ENCODE peak calls at places on chromosomes 2 and 18, in six cellular contexts. One of them, this sample, is unnamed.
A peak's percentile ranks its signal among the peaks of the same experiment; 100 is the strongest.

GRCh38 chr18:52536039-52536438 is 196.0 kb downstream of the DCC start:
- DNase-seq in pancreas: no peak
- DNase-seq in lower lobe of right lung: no peak
- DNase-seq in neural progenitor cell: no peak
- DNase-seq in tibial artery: no peak
- DNase-seq in heart right ventricle: no peak
- DNase-seq in this sample: no peak

GRCh38 chr2:208249241-208249640 is 5.6 kb downstream of the IDH1 start:
- DNase-seq in pancreas: no peak
- DNase-seq in lower lobe of right lung: no peak
- DNase-seq in neural progenitor cell: no peak
- DNase-seq in tibial artery: no peak
- DNase-seq in heart right ventricle: no peak
- DNase-seq in this sample: no peak

GRCh38 chr2:149527998-149528775 is 59.4 kb downstream of the MMADHC start:
- DNase-seq in pancreas: no peak
- DNase-seq in lower lobe of right lung: no peak
- DNase-seq in neural progenitor cell: peak; percentile 3
- DNase-seq in tibial artery: no peak
- DNase-seq in heart right ventricle: no peak
- DNase-seq in this sample: no peak

GRCh38 chr18:26103579-26103978 is 13.2 kb upstream of the SS18 start:
- DNase-seq in pancreas: no peak
- DNase-seq in lower lobe of right lung: no peak
- DNase-seq in neural progenitor cell: peak; percentile 47
- DNase-seq in tibial artery: no peak
- DNase-seq in heart right ventricle: no peak
- DNase-seq in this sample: no peak

GRCh38 chr2:29259221-29259620 is 144.0 kb downstream of the CLIP4 start:
- DNase-seq in pancreas: no peak
- DNase-seq in lower lobe of right lung: no peak
- DNase-seq in neural progenitor cell: no peak
- DNase-seq in tibial artery: no peak
- DNase-seq in heart right ventricle: no peak
- DNase-seq in this sample: no peak

GRCh38 chr2:142217804-142218203 is 87.0 kb upstream of the LRP1B start:
- DNase-seq in pancreas: no peak
- DNase-seq in lower lobe of right lung: no peak
- DNase-seq in neural progenitor cell: no peak
- DNase-seq in tibial artery: no peak
- DNase-seq in heart right ventricle: no peak
- DNase-seq in this sample: no peak

GRCh38 chr2:212953170-212953920 is 198.1 kb downstream of the IKZF2 start:
- DNase-seq in pancreas: no peak
- DNase-seq in lower lobe of right lung: no peak
- DNase-seq in neural progenitor cell: peak; percentile 49
- DNase-seq in tibial artery: no peak
- DNase-seq in heart right ventricle: no peak
- DNase-seq in this sample: no peak

GRCh38 chr2:69214898-69215297 is 172.1 kb downstream of the GFPT1 start:
- DNase-seq in pancreas: no peak
- DNase-seq in lower lobe of right lung: no peak
- DNase-seq in neural progenitor cell: no peak
- DNase-seq in tibial artery: no peak
- DNase-seq in heart right ventricle: peak; percentile 20
- DNase-seq in this sample: no peak

GRCh38 chr2:150607471-150607870 is 120.0 kb upstream of the RND3 start:
- DNase-seq in pancreas: no peak
- DNase-seq in lower lobe of right lung: no peak
- DNase-seq in neural progenitor cell: no peak
- DNase-seq in tibial artery: no peak
- DNase-seq in heart right ventricle: no peak
- DNase-seq in this sample: no peak

GRCh38 chr2:12534646-12535263 is 182.0 kb upstream of the TRIB2 start:
- DNase-seq in pancreas: no peak
- DNase-seq in lower lobe of right lung: no peak
- DNase-seq in neural progenitor cell: peak; percentile 13
- DNase-seq in tibial artery: no peak
- DNase-seq in heart right ventricle: no peak
- DNase-seq in this sample: no peak

GRCh38 chr2:207088276-207088675 is 77.5 kb downstream of the KLF7 start:
- DNase-seq in pancreas: no peak
- DNase-seq in lower lobe of right lung: no peak
- DNase-seq in neural progenitor cell: no peak
- DNase-seq in tibial artery: no peak
- DNase-seq in heart right ventricle: no peak
- DNase-seq in this sample: no peak

GRCh38 chr2:213086050-213086449 is 65.4 kb downstream of the IKZF2 start:
- DNase-seq in pancreas: no peak
- DNase-seq in lower lobe of right lung: no peak
- DNase-seq in neural progenitor cell: no peak
- DNase-seq in tibial artery: no peak
- DNase-seq in heart right ventricle: no peak
- DNase-seq in this sample: no peak

GRCh38 chr2:233816334-233816733 is 38.0 kb downstream of the HJURP start:
- DNase-seq in pancreas: no peak
- DNase-seq in lower lobe of right lung: no peak
- DNase-seq in neural progenitor cell: no peak
- DNase-seq in tibial artery: no peak
- DNase-seq in heart right ventricle: no peak
- DNase-seq in this sample: no peak

DNA sequence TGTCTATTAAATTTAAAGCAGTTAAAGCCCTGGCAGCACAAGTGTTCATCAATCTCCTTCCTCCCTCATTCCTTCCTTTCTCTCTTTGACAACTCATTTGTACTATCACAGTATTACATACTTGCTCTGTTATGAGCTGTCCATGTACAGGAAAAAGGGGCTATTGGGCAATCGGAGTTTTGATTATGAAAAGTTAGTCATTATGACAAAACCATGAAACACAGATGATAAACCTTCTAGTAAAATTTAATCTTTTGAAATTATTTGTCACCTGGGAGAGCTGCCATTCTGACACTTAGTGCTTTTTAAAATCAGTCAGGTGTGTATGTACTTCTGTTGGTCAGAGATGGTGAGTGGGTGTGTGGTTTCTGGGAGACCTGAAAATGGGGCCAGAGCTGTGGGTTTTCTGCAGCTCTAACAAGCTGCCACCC is 39.4 kb downstream of the MAP4K4 start:
- DNase-seq in pancreas: no peak
- DNase-seq in lower lobe of right lung: no peak
- DNase-seq in neural progenitor cell: no peak
- DNase-seq in tibial artery: no peak
- DNase-seq in heart right ventricle: no peak
- DNase-seq in this sample: no peak
- H3K4me1 ChIP-seq in pancreas: peaks cover 31% of the 10 kb centered on the region
- H3K4me1 ChIP-seq in lower lobe of right lung: peaks cover 66% of the 10 kb centered on the region
- H3K4me1 ChIP-seq in neural progenitor cell: peaks cover 23% of the 10 kb centered on the region
- H3K4me1 ChIP-seq in tibial artery: peaks cover 39% of the 10 kb centered on the region
- H3K4me1 ChIP-seq in heart right ventricle: peaks cover 94% of the 10 kb centered on the region
- H3K4me1 ChIP-seq in this sample: peaks cover 11% of the 10 kb centered on the region

DNA sequence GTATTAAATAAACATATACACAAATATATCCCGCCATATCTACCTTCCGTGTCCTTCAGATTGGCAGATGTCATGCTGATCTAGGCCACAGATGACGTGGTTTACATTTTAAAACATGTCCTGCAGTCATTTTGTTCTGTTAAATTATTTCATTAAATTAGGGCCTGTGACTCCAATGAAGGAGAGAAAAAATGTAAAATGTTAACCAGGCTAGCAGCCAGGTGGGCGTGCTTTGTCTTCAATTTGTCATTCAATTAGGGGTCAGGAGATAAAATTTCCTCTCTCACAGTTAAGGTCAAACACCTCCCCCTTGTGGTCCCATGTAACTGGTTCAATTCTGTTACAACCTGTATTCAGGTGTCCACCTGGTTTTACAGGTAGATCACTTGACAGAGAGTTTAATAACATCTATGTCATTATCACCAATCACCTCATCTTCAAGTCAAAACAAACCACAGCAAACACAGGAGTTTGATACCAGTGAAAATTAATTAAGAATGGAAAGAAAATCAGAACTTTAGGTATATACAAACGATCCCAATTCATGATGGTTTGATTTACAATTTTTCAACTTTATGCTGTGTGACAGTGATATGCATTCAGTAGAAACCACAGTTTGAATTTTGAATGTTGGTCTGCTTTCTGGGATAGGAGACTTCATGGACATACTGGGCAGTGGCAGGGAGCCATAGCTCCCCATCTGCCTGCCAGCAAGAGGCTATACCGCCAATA is 339.4 kb downstream of the CMPK2 start:
- DNase-seq in pancreas: no peak
- DNase-seq in lower lobe of right lung: no peak
- DNase-seq in neural progenitor cell: peak; percentile 76
- DNase-seq in tibial artery: no peak
- DNase-seq in heart right ventricle: no peak
- DNase-seq in this sample: no peak
- TF ChIP-seq CTCF in pancreas: no peak
- TF ChIP-seq CTCF in lower lobe of right lung: no peak
- TF ChIP-seq CTCF in neural progenitor cell: peak; percentile 81
- TF ChIP-seq CTCF in tibial artery: no peak
- TF ChIP-seq CTCF in heart right ventricle: no peak
- TF ChIP-seq CTCF in this sample: no peak

GRCh38 chr18:58230438-58231179 is 186.6 kb downstream of the NEDD4L start:
- DNase-seq in pancreas: no peak
- DNase-seq in lower lobe of right lung: no peak
- DNase-seq in neural progenitor cell: no peak
- DNase-seq in tibial artery: no peak
- DNase-seq in heart right ventricle: no peak
- DNase-seq in this sample: no peak
- H3K4me1 ChIP-seq in pancreas: peaks cover 51% of the 10 kb centered on the region
- H3K4me1 ChIP-seq in lower lobe of right lung: peaks cover 52% of the 10 kb centered on the region
- H3K4me1 ChIP-seq in neural progenitor cell: peaks cover 34% of the 10 kb centered on the region
- H3K4me1 ChIP-seq in tibial artery: no peaks in the 10 kb centered on the region
- H3K4me1 ChIP-seq in heart right ventricle: no peaks in the 10 kb centered on the region
- H3K4me1 ChIP-seq in this sample: no peaks in the 10 kb centered on the region

GRCh38 chr18:55402731-55403405 is 185.1 kb downstream of the TCF4 start:
- DNase-seq in pancreas: no peak
- DNase-seq in lower lobe of right lung: no peak
- DNase-seq in neural progenitor cell: no peak
- DNase-seq in tibial artery: no peak
- DNase-seq in heart right ventricle: no peak
- DNase-seq in this sample: no peak

GRCh38 chr18:55401638-55402191 is 186.3 kb downstream of the TCF4 start:
- DNase-seq in pancreas: no peak
- DNase-seq in lower lobe of right lung: no peak
- DNase-seq in neural progenitor cell: peak; percentile 68
- DNase-seq in tibial artery: no peak
- DNase-seq in heart right ventricle: peak; percentile 11
- DNase-seq in this sample: peak; percentile 32

GRCh38 chr18:55404811-55405654 is 183.0 kb downstream of the TCF4 start:
- DNase-seq in pancreas: no peak
- DNase-seq in lower lobe of right lung: no peak
- DNase-seq in neural progenitor cell: no peak
- DNase-seq in tibial artery: no peak
- DNase-seq in heart right ventricle: no peak
- DNase-seq in this sample: no peak

GRCh38 chr18:55404136-55404810 is 183.7 kb downstream of the TCF4 start:
- DNase-seq in pancreas: no peak
- DNase-seq in lower lobe of right lung: no peak
- DNase-seq in neural progenitor cell: no peak
- DNase-seq in tibial artery: no peak
- DNase-seq in heart right ventricle: no peak
- DNase-seq in this sample: no peak

DNA sequence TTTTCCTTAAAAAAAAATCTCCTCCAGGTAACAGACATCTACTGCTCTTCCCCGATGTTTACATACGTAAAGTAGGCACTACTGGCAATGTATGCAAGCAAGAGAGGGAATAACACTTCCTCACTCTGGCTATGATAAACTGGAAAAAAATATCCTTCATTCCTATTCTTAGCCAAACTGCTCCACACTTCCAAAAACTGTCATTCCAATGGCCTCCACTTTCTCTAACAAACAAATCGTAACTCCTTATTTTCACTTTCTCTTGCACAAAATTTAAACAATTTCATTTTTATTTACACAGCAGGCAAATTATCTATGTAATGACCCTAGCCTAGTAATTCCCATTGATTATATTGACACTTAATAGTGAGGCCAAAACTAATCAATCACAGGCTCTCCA is 184.4 kb downstream of the TCF4 start:
- DNase-seq in pancreas: no peak
- DNase-seq in lower lobe of right lung: no peak
- DNase-seq in neural progenitor cell: no peak
- DNase-seq in tibial artery: no peak
- DNase-seq in heart right ventricle: no peak
- DNase-seq in this sample: no peak
- TF ChIP-seq CTCF in pancreas: no peak
- TF ChIP-seq CTCF in lower lobe of right lung: no peak
- TF ChIP-seq CTCF in neural progenitor cell: no peak
- TF ChIP-seq CTCF in tibial artery: no peak
- TF ChIP-seq CTCF in heart right ventricle: no peak
- TF ChIP-seq CTCF in this sample: no peak

DNA sequence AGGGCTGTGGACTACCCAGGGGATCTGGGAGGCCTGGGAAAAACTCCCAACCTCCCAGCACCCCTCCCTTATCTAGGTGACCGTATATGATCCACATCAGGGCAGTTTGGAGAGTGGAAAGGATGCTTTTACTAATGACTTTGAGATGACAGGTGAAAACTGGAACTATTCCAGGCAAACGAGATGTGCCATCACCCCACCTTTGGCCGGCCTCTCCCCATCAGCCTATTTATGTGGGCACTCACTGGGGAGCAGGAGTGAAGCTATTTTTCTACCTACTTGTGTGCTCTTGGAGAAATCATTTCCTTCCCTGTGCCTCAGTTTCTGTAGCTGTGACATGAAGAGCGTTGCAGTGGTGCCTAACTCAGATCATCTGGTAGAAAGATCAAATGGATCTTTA is 107.2 kb downstream of the SMAD7 start:
- DNase-seq in pancreas: peak; percentile 6
- DNase-seq in lower lobe of right lung: no peak
- DNase-seq in neural progenitor cell: no peak
- DNase-seq in tibial artery: peak; percentile 33
- DNase-seq in heart right ventricle: no peak
- DNase-seq in this sample: no peak
- H3K4me1 ChIP-seq in pancreas: peaks cover 10% of the 10 kb centered on the region
- H3K4me1 ChIP-seq in lower lobe of right lung: peaks cover 67% of the 10 kb centered on the region
- H3K4me1 ChIP-seq in neural progenitor cell: peaks cover 26% of the 10 kb centered on the region
- H3K4me1 ChIP-seq in tibial artery: peaks cover 62% of the 10 kb centered on the region
- H3K4me1 ChIP-seq in heart right ventricle: peaks cover 75% of the 10 kb centered on the region
- H3K4me1 ChIP-seq in this sample: peaks cover 63% of the 10 kb centered on the region